ENCODE peak calls at places on chromosomes 1 and 21, in seven cellular contexts. P, Q, G, C, W, D and K are unnamed samples.

GRCh38 chr1:240117202-240117769 is 25.6 kb downstream of the FMN2 start:
- DNase-seq in P (no peak), Q (no peak), G (no peak), C (no peak), W (no peak), D (no peak), K (no peak)

GRCh38 chr1:243474906-243475305 is 219.1 kb downstream of the SDCCAG8 start:
- DNase-seq in P (no peak), Q (no peak), G (no peak), C (no peak), W (no peak), D (no peak), K (no peak)

GRCh38 chr1:51535006-51535592 is 16.0 kb upstream of the EPS15 start:
- DNase-seq in P (no peak), Q (peak; percentile 43), G (peak; percentile 48), C (no peak), W (peak; percentile 77), D (peak; percentile 68), K (no peak)

GRCh38 chr21:45383615-45384201 is 21.3 kb upstream of the COL18A1 start:
- DNase-seq in P (no peak), Q (no peak), G (no peak), C (no peak), W (no peak), D (peak; percentile 14), K (no peak)

GRCh38 chr1:20069932-20070331 is at the start of gene PLA2G5:
- DNase-seq in P (no peak), Q (no peak), G (no peak), C (no peak), W (peak; percentile 68), D (peak; percentile 36), K (no peak)

GRCh38 chr1:184755226-184756065 is 788 bp upstream of the EDEM3 start:
- DNase-seq in P (no peak), Q (peak; percentile 22), G (no peak), C (no peak), W (peak; percentile 23), D (no peak), K (peak; percentile 10)

GRCh38 chr1:22105611-22106207 is 37.2 kb downstream of the WNT4 start:
- DNase-seq in P (no peak), Q (peak; percentile 56), G (no peak), C (no peak), W (peak; percentile 46), D (peak; percentile 49), K (no peak)

GRCh38 chr1:59499273-59499955 is 202.5 kb downstream of the FGGY start:
- DNase-seq in P (no peak), Q (no peak), G (no peak), C (no peak), W (no peak), D (no peak), K (no peak)

GRCh38 chr1:172720325-172720724 is 61.4 kb downstream of the FASLG start:
- DNase-seq in P (no peak), Q (no peak), G (no peak), C (no peak), W (no peak), D (no peak), K (no peak)

GRCh38 chr21:42820513-42821465 is 58.5 kb downstream of the WDR4 start:
- DNase-seq in P (no peak), Q (no peak), G (peak; percentile 13), C (no peak), W (no peak), D (no peak), K (no peak)

GRCh38 chr1:90768826-90769225 is 51.7 kb upstream of the BARHL2 start:
- DNase-seq in P (no peak), Q (no peak), G (no peak), C (no peak), W (no peak), D (no peak), K (no peak)

GRCh38 chr1:35192056-35192852 is 691 bp downstream of the SFPQ start:
- DNase-seq in P (peak; percentile 90), Q (peak; percentile 73), G (peak; percentile 72), C (peak; percentile 75), W (peak; percentile 84), D (peak; percentile 82), K (peak; percentile 38)

GRCh38 chr1:227351443-227351842 is 33.2 kb upstream of the CDC42BPA start:
- DNase-seq in P (no peak), Q (no peak), G (no peak), C (no peak), W (no peak), D (no peak), K (no peak)

GRCh38 chr1:115314765-115315164 is 23.3 kb downstream of the NGF start:
- DNase-seq in P (no peak), Q (peak; percentile 18), G (peak; percentile 70), C (no peak), W (no peak), D (peak; percentile 46), K (no peak)

GRCh38 chr1:4702927-4703326 is 48.5 kb downstream of the AJAP1 start:
- DNase-seq in P (no peak), Q (no peak), G (no peak), C (no peak), W (no peak), D (no peak), K (no peak)

GRCh38 chr1:10686404-10687040 is 109.9 kb downstream of the CASZ1 start:
- DNase-seq in P (no peak), Q (no peak), G (no peak), C (no peak), W (no peak), D (no peak), K (no peak)

GRCh38 chr1:231818342-231818741 is 191.8 kb downstream of the DISC1 start:
- DNase-seq in P (no peak), Q (no peak), G (no peak), C (no peak), W (no peak), D (no peak), K (no peak)

GRCh38 chr21:14321042-14321441 is 61.9 kb downstream of the HSPA13 start:
- DNase-seq in P (no peak), Q (no peak), G (no peak), C (no peak), W (no peak), D (no peak), K (peak; percentile 5)

GRCh38 chr1:157505481-157506272 is 46.6 kb downstream of the FCRL5 start:
- DNase-seq in P (no peak), Q (peak; percentile 67), G (no peak), C (peak; percentile 50), W (peak; percentile 65), D (no peak), K (peak; percentile 14)

GRCh38 chr1:16173447-16174260 is 17.8 kb upstream of the EPHA2 start:
- DNase-seq in P (no peak), Q (peak; percentile 91), G (peak; percentile 91), C (no peak), W (no peak), D (no peak), K (peak; percentile 75)

GRCh38 chr21:40553781-40554180 is 293.2 kb downstream of the DSCAM start:
- DNase-seq in P (no peak), Q (no peak), G (no peak), C (no peak), W (no peak), D (no peak), K (no peak)

GRCh38 chr1:43558346-43558841 is 27.7 kb downstream of the PTPRF start:
- DNase-seq in P (no peak), Q (no peak), G (no peak), C (no peak), W (no peak), D (peak; percentile 74), K (no peak)

GRCh38 chr1:78044796-78045599 is 768 bp upstream of the GIPC2 start:
- DNase-seq in P (no peak), Q (no peak), G (no peak), C (no peak), W (peak; percentile 24), D (no peak), K (no peak)

GRCh38 chr1:53196485-53197271 is at the start of gene CPT2:
- DNase-seq in P (peak; percentile 97), Q (peak; percentile 85), G (peak; percentile 92), C (peak; percentile 95), W (peak; percentile 95), D (peak; percentile 93), K (peak; percentile 94)
- TF ChIP-seq POLR2A in P (peak; percentile 96), Q (peak; percentile 83), G (peak; percentile 94), C (peak; percentile 96), W (peak; percentile 80), D (peak; percentile 99), K (peak; percentile 91)

GRCh38 chr1:31703431-31704260 is at the start of gene COL16A1:
- DNase-seq in P (peak; percentile 90), Q (no peak), G (peak; percentile 64), C (no peak), W (peak; percentile 79), D (peak; percentile 87), K (no peak)
- TF ChIP-seq POLR2A in P (peak; percentile 62), Q (no peak), G (peak; percentile 40), C (no peak), W (no peak), D (peak; percentile 71), K (no peak)

DNA sequence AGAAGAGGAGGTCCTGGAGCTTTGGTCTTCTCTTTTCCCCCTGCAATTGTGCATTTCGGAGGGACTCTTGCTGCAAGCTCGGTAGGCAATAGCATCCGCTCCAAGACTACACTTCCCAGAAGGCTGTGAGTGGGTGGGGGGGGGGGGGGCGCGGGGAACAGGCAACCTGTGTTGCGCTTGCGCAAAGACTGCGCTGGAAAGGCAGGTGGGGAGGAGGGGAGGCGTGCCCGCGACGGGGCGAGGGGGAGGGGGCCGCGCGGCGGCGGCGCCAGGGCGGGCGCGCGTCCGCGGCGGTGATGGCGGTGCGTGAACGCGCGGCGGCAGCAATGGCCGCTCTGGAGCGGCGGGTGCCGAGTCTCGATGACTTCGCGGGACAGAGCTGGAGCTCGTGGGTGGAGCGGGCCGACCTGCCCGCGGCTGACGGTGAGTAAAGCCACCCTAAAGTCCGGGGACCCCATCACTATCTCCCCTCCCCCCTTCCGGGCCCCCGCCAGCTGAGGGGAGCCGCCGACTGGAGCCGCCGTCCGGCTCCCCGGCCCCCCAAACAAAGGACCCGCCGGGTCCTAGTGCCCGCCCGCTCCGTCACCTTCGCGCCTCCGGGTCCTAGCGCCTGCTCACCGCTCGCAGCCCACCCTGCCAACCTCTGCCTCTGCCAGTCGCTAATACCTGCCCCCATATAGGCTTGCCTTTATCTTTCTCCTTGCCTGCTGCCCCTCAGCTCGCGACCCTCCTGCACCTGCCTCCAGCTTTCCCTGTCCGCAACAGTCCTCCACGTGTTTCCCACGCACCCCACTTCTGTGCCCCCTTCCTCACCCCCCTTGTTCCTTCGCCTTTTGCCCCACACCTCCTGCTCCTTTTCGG is at the start of gene ATXN7L2:
- DNase-seq in P (peak; percentile 92), Q (peak; percentile 85), G (peak; percentile 89), C (peak; percentile 97), W (peak; percentile 92), D (peak; percentile 92), K (peak; percentile 97)
- TF ChIP-seq POLR2A in P (peak; percentile 26), Q (peak; percentile 92), G (no peak), C (peak; percentile 94), W (no peak), D (peak; percentile 77), K (peak; percentile 92)

DNA sequence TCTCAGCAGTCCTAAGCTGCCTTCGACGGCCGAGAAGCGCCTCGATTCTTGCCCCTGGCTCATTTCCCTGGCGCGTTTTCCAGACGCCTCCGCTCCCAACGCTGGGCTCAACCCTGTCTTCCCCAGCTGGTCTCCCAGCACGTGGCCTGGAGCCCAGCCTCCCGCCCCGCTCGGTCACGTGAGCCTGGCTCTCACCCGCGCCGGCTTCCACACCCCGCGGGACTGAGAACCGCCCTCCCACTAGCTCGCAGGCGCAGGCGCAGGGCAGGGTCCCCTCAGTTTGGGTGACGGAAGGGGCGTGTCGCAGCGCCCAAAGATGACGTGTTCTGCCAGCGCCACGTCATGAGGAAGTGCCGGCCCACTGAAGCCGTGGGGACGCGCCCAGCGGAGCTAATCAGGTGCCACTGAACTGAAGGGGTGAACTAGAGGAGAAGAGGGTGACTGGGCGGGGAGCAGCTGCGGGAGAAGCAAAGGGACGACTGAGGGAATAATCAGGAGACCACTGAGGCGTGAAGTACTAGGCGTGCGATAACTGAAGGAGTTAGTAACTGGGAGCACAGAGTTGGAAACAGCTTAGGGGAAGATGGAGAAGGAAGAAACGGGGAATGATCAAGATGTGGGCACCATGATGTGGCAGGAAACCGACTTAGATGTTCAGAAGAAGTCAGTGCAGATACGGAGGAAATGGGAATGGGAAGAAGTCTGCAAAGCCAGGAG is at the start of gene DHDDS:
- DNase-seq in P (peak; percentile 99), Q (peak; percentile 97), G (peak; percentile 98), C (peak; percentile 93), W (peak; percentile 97), D (peak; percentile 97), K (peak; percentile 72)
- TF ChIP-seq POLR2A in P (peak; percentile 49), Q (peak; percentile 68), G (peak; percentile 71), C (peak; percentile 88), W (no peak), D (peak; percentile 76), K (peak; percentile 71)